ENCODE peak calls at places on chromosome 6, in eight cellular contexts. E is memory B cell; Y is NCI-H1092 treated with DMSO at 0.1 percent for 48 hours; V is GM04504; D is HTR-8/SVneo; H is activated CD4-positive, alpha-beta T cell treated with anti-CD3 and anti-CD28 coated beads, Interleukin-2, amount 10 ng/mL, durations not matched to agents 24 days and 14 days; K is stimulated activated CD8-positive, alpha-beta memory T cell treated with anti-CD3 and anti-CD28 coated beads, Interleukin-7, amount 100 ng/mL, for 48 hours; C is hypothalamus. M is an unnamed sample.

GRCh38 chr6:157997893-157998608 is 16.4 kb downstream of the SYNJ2 start:
- DNase-seq in E (no peak), Y (no peak), V (no peak), D (no peak), H (no peak), K (no peak), C (no peak), M (no peak)

GRCh38 chr6:38973178-38974057 is 75.2 kb upstream of the GLP1R start:
- DNase-seq in E (peak), Y (peak), V (peak), D (peak), H (peak), K (no peak), C (no peak), M (no peak)

GRCh38 chr6:157314705-157315321 is 8.5 kb downstream of the TMEM242 start:
- DNase-seq in E (peak), Y (no peak), V (peak), D (peak), H (peak), K (no peak), C (no peak), M (no peak)

GRCh38 chr6:22959571-22959970 is 390.2 kb downstream of the HDGFL1 start:
- DNase-seq in E (no peak), Y (no peak), V (no peak), D (no peak), H (no peak), K (no peak), C (no peak), M (no peak)

GRCh38 chr6:167093922-167094432 is 28.9 kb upstream of the CCR6 start:
- DNase-seq in E (peak), Y (no peak), V (no peak), D (no peak), H (peak), K (peak), C (no peak), M (peak)

GRCh38 chr6:35238843-35239289 is 20.7 kb upstream of the ZNF76 start:
- DNase-seq in E (no peak), Y (peak), V (no peak), D (no peak), H (no peak), K (no peak), C (no peak), M (no peak)

GRCh38 chr6:32075781-32076494 is 33.2 kb downstream of the TNXB start:
- DNase-seq in E (no peak), Y (no peak), V (no peak), D (no peak), H (no peak), K (no peak), C (no peak), M (no peak)

GRCh38 chr6:25750911-25751310 is 3.6 kb upstream of the SLC17A4 start:
- DNase-seq in E (no peak), Y (no peak), V (no peak), D (no peak), H (no peak), K (no peak), C (no peak), M (no peak)

GRCh38 chr6:11366183-11366933 is 133.9 kb upstream of the NEDD9 start:
- DNase-seq in E (peak), Y (no peak), V (no peak), D (no peak), H (peak), K (peak), C (no peak), M (peak)

GRCh38 chr6:108134213-108134973 is 31.4 kb upstream of the NR2E1 start:
- DNase-seq in E (no peak), Y (no peak), V (no peak), D (no peak), H (no peak), K (no peak), C (no peak), M (no peak)

GRCh38 chr6:47483853-47484546 is 6.4 kb downstream of the CD2AP start:
- DNase-seq in E (no peak), Y (peak), V (no peak), D (no peak), H (no peak), K (no peak), C (no peak), M (no peak)

GRCh38 chr6:125899726-125900182 is 56.8 kb upstream of the HINT3 start:
- DNase-seq in E (no peak), Y (no peak), V (no peak), D (no peak), H (no peak), K (no peak), C (no peak), M (no peak)

GRCh38 chr6:125662301-125662700 is 87.1 kb upstream of the HEY2 start:
- DNase-seq in E (no peak), Y (no peak), V (no peak), D (no peak), H (no peak), K (no peak), C (no peak), M (no peak)

GRCh38 chr6:6057442-6058053 is 50.8 kb upstream of the NRN1 start:
- DNase-seq in E (peak), Y (peak), V (peak), D (peak), H (peak), K (no peak), C (no peak), M (no peak)

GRCh38 chr6:12605888-12606345 is 110.7 kb upstream of the PHACTR1 start:
- DNase-seq in E (peak), Y (peak), V (no peak), D (peak), H (peak), K (peak), C (peak), M (peak)

GRCh38 chr6:75631847-75632246 is 30.2 kb downstream of the SENP6 start:
- DNase-seq in E (no peak), Y (no peak), V (no peak), D (no peak), H (no peak), K (no peak), C (no peak), M (no peak)

GRCh38 chr6:98641929-98642328 is 192.4 kb upstream of the POU3F2 start:
- DNase-seq in E (no peak), Y (no peak), V (peak), D (no peak), H (no peak), K (no peak), C (peak), M (no peak)

GRCh38 chr6:1552296-1552761 is 57.4 kb upstream of the FOXC1 start:
- DNase-seq in E (no peak), Y (no peak), V (no peak), D (peak), H (peak), K (no peak), C (no peak), M (no peak)

GRCh38 chr6:136424450-136424849 is 125.8 kb downstream of the MAP7 start:
- DNase-seq in E (no peak), Y (no peak), V (no peak), D (no peak), H (no peak), K (no peak), C (no peak), M (no peak)

GRCh38 chr6:23659125-23659524 is 466.9 kb upstream of the NRSN1 start:
- DNase-seq in E (no peak), Y (peak), V (no peak), D (peak), H (no peak), K (no peak), C (no peak), M (no peak)

GRCh38 chr6:159973951-159974350 is 5.1 kb downstream of the IGF2R start:
- DNase-seq in E (no peak), Y (peak), V (no peak), D (peak), H (peak), K (no peak), C (no peak), M (no peak)

GRCh38 chr6:25889877-25890853 is 16.1 kb upstream of the SLC17A3 start:
- DNase-seq in E (no peak), Y (peak), V (peak), D (peak), H (peak), K (no peak), C (peak), M (no peak)

GRCh38 chr6:111730835-111731234 is 125.2 kb upstream of the TRAF3IP2 start:
- DNase-seq in E (no peak), Y (peak), V (no peak), D (no peak), H (no peak), K (no peak), C (peak), M (no peak)

GRCh38 chr6:90000864-90001731 is 106.8 kb downstream of the GJA10 start:
- DNase-seq in E (no peak), Y (no peak), V (no peak), D (no peak), H (no peak), K (peak), C (no peak), M (peak)

GRCh38 chr6:93827728-93828127 is 408.4 kb upstream of the EPHA7 start:
- DNase-seq in E (no peak), Y (no peak), V (no peak), D (no peak), H (no peak), K (no peak), C (no peak), M (no peak)

GRCh38 chr6:42984924-42985475 is 630 bp downstream of the PPP2R5D start:
- DNase-seq in E (no peak), Y (no peak), V (no peak), D (no peak), H (peak), K (no peak), C (no peak), M (no peak)

GRCh38 chr6:144581807-144582537 is 296.8 kb downstream of the UTRN start:
- DNase-seq in E (peak), Y (peak), V (no peak), D (no peak), H (peak), K (no peak), C (no peak), M (no peak)

GRCh38 chr6:167493961-167494697 is 169.2 kb downstream of the TTLL2 start:
- DNase-seq in E (no peak), Y (no peak), V (no peak), D (no peak), H (no peak), K (no peak), C (no peak), M (no peak)

GRCh38 chr6:2931055-2931454 is 27.9 kb upstream of the SERPINB9 start:
- DNase-seq in E (no peak), Y (no peak), V (no peak), D (no peak), H (no peak), K (no peak), C (no peak), M (no peak)

GRCh38 chr6:2468601-2468955 is 223.2 kb upstream of the GMDS start:
- DNase-seq in E (no peak), Y (no peak), V (no peak), D (no peak), H (no peak), K (no peak), C (no peak), M (no peak)

GRCh38 chr6:148559848-148560433 is 186.9 kb upstream of the UST start:
- DNase-seq in E (peak), Y (peak), V (peak), D (peak), H (peak), K (peak), C (peak), M (peak)

GRCh38 chr6:163490826-163491577 is 76.5 kb downstream of the QKI start:
- DNase-seq in E (no peak), Y (no peak), V (peak), D (no peak), H (no peak), K (no peak), C (no peak), M (no peak)